ENCODE peak calls at places on chromosomes 2 and 18, in ten cellular contexts. U is heart left ventricle, Y is SK-N-SH, M is ovary, H is upper lobe of right lung, O is body of pancreas, K is A673, E is bronchial epithelial cell, J is cardiac fibroblast, C is skeletal muscle cell. R is an unnamed sample.

GRCh38 chr2:29314816-29315571 is 199.8 kb downstream of the CLIP4 start:
- DNase-seq in U (no peak), Y (no peak), M (no peak), H (no peak), O (peak), K (peak), E (peak), J (no peak), C (no peak), R (peak)

GRCh38 chr2:182078988-182079602 is 93.4 kb downstream of the PPP1R1C start:
- DNase-seq in U (no peak), Y (no peak), M (no peak), H (no peak), O (no peak), K (no peak), E (no peak), J (no peak), C (no peak), R (no peak)

GRCh38 chr2:10002087-10002486 is 41.3 kb upstream of the KLF11 start:
- DNase-seq in U (no peak), Y (no peak), M (no peak), H (no peak), O (no peak), K (no peak), E (no peak), J (no peak), C (no peak), R (no peak)

GRCh38 chr2:149076863-149077412 is 38.4 kb downstream of the LYPD6B start:
- DNase-seq in U (no peak), Y (peak), M (no peak), H (no peak), O (no peak), K (no peak), E (no peak), J (no peak), C (no peak), R (no peak)

GRCh38 chr18:59566507-59566906 is 130.7 kb downstream of the CCBE1 start:
- DNase-seq in U (no peak), Y (no peak), M (no peak), H (no peak), O (no peak), K (no peak), E (no peak), J (peak), C (no peak), R (no peak)

GRCh38 chr2:174334278-174334715 is 457 bp upstream of the SP9 start:
- DNase-seq in U (no peak), Y (no peak), M (no peak), H (no peak), O (no peak), K (no peak), E (no peak), J (no peak), C (no peak), R (no peak)

GRCh38 chr18:56515522-56515921 is 122.9 kb downstream of the TXNL1 start:
- DNase-seq in U (no peak), Y (no peak), M (no peak), H (no peak), O (no peak), K (no peak), E (no peak), J (no peak), C (no peak), R (no peak)

GRCh38 chr2:166573393-166573792 is 79.3 kb upstream of the SCN7A start:
- DNase-seq in U (no peak), Y (no peak), M (no peak), H (no peak), O (no peak), K (peak), E (peak), J (peak), C (peak), R (no peak)

GRCh38 chr18:30684825-30685481 is 357.6 kb downstream of the DSC3 start:
- DNase-seq in U (no peak), Y (no peak), M (no peak), H (no peak), O (no peak), K (no peak), E (no peak), J (no peak), C (no peak), R (no peak)

GRCh38 chr2:83186050-83186790 is 1272.9 kb downstream of the SUCLG1 start:
- DNase-seq in U (no peak), Y (no peak), M (no peak), H (no peak), O (no peak), K (no peak), E (no peak), J (no peak), C (no peak), R (no peak)

GRCh38 chr2:55431982-55432627 is 12.4 kb upstream of the CCDC88A start:
- DNase-seq in U (no peak), Y (peak), M (no peak), H (no peak), O (no peak), K (peak), E (peak), J (peak), C (no peak), R (no peak)

GRCh38 chr2:86044614-86045013 is 61.1 kb downstream of the POLR1A start:
- DNase-seq in U (no peak), Y (no peak), M (peak), H (no peak), O (no peak), K (no peak), E (no peak), J (no peak), C (no peak), R (no peak)

GRCh38 chr18:45854036-45854586 is 28.6 kb downstream of the SIGLEC15 start:
- DNase-seq in U (no peak), Y (no peak), M (no peak), H (no peak), O (no peak), K (no peak), E (no peak), J (no peak), C (no peak), R (no peak)

GRCh38 chr2:37786854-37787253 is 115.4 kb upstream of the CDC42EP3 start:
- DNase-seq in U (no peak), Y (no peak), M (no peak), H (no peak), O (peak), K (no peak), E (peak), J (no peak), C (peak), R (no peak)

GRCh38 chr2:234026693-234027254 is 23.7 kb upstream of the SPP2 start:
- DNase-seq in U (no peak), Y (no peak), M (no peak), H (no peak), O (no peak), K (no peak), E (no peak), J (no peak), C (no peak), R (no peak)

GRCh38 chr18:21439453-21439852 is 161.1 kb downstream of the ESCO1 start:
- DNase-seq in U (no peak), Y (no peak), M (no peak), H (no peak), O (no peak), K (no peak), E (peak), J (peak), C (peak), R (peak)

GRCh38 chr2:216858312-216858711 is 1.6 kb downstream of the TNP1 start:
- DNase-seq in U (no peak), Y (no peak), M (no peak), H (no peak), O (no peak), K (no peak), E (peak), J (no peak), C (no peak), R (no peak)

GRCh38 chr18:52670903-52671302 is 330.9 kb downstream of the DCC start:
- DNase-seq in U (no peak), Y (peak), M (no peak), H (no peak), O (peak), K (peak), E (peak), J (peak), C (no peak), R (peak)

GRCh38 chr2:1854747-1855146 is 110.4 kb upstream of the PXDN start:
- DNase-seq in U (no peak), Y (peak), M (no peak), H (no peak), O (no peak), K (peak), E (no peak), J (peak), C (peak), R (peak)

GRCh38 chr2:159169187-159169586 is 117.3 kb downstream of the WDSUB1 start:
- DNase-seq in U (no peak), Y (no peak), M (no peak), H (no peak), O (no peak), K (no peak), E (no peak), J (peak), C (no peak), R (no peak)

GRCh38 chr2:118841828-118842461 is 5.5 kb downstream of the EN1 start:
- DNase-seq in U (no peak), Y (peak), M (no peak), H (no peak), O (no peak), K (no peak), E (no peak), J (no peak), C (no peak), R (no peak)

GRCh38 chr2:62873603-62874002 is 168.1 kb downstream of the EHBP1 start:
- DNase-seq in U (no peak), Y (no peak), M (no peak), H (no peak), O (no peak), K (no peak), E (no peak), J (no peak), C (no peak), R (no peak)

GRCh38 chr18:80143876-80144275 is 34.8 kb downstream of the ADNP2 start:
- DNase-seq in U (no peak), Y (no peak), M (no peak), H (no peak), O (no peak), K (no peak), E (no peak), J (peak), C (no peak), R (no peak)

GRCh38 chr2:240557808-240558207 is at the start of gene ANKMY1:
- DNase-seq in U (no peak), Y (peak), M (peak), H (peak), O (peak), K (peak), E (peak), J (peak), C (peak), R (no peak)

DNA sequence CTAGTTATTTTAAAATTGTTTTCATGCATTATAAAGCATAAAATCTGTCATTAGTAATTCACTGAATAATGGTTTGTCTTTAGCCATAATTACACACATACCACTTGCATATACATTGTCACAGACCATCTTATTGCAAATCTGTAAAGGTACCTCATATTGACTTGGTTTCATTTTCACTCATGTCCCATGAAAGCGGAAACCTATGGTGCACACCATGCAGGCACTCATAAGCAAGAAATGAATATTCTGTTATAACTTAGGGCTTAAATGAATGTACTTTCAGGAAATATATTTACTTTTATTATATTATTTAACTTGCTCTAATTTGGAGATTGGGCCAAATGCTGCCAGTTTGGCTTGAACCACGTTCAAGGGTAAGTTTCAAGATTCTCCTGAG is 29.2 kb upstream of the STK17B start:
- DNase-seq in U (no peak), Y (no peak), M (no peak), H (no peak), O (no peak), K (no peak), E (no peak), J (no peak), C (no peak), R (no peak)
- H3K4me3 ChIP-seq in U (no peak), Y (no peak), M (no peak), H (no peak), O (no peak), K (no peak), E (no peak), J (no peak), C (no peak), R (no peak)

GRCh38 chr2:150480241-150480640 is 7.2 kb downstream of the RND3 start:
- DNase-seq in U (no peak), Y (no peak), M (no peak), H (no peak), O (no peak), K (no peak), E (peak), J (peak), C (no peak), R (no peak)
- H3K4me3 ChIP-seq in U (no peak), Y (no peak), M (no peak), H (no peak), O (no peak), K (no peak), E (no peak), J (no peak), C (no peak), R (no peak)

GRCh38 chr18:963276-963675 is 58.6 kb downstream of the ADCYAP1 start:
- DNase-seq in U (no peak), Y (no peak), M (no peak), H (no peak), O (no peak), K (no peak), E (no peak), J (no peak), C (no peak), R (no peak)

GRCh38 chr18:957829-958228 is 53.2 kb downstream of the ADCYAP1 start:
- DNase-seq in U (no peak), Y (no peak), M (no peak), H (no peak), O (no peak), K (no peak), E (peak), J (no peak), C (no peak), R (no peak)

GRCh38 chr18:966095-967036 is 61.7 kb downstream of the ADCYAP1 start:
- DNase-seq in U (no peak), Y (no peak), M (no peak), H (no peak), O (no peak), K (no peak), E (no peak), J (no peak), C (no peak), R (no peak)

GRCh38 chr18:959854-960253 is 55.2 kb downstream of the ADCYAP1 start:
- DNase-seq in U (no peak), Y (no peak), M (no peak), H (no peak), O (no peak), K (no peak), E (no peak), J (no peak), C (no peak), R (no peak)

DNA sequence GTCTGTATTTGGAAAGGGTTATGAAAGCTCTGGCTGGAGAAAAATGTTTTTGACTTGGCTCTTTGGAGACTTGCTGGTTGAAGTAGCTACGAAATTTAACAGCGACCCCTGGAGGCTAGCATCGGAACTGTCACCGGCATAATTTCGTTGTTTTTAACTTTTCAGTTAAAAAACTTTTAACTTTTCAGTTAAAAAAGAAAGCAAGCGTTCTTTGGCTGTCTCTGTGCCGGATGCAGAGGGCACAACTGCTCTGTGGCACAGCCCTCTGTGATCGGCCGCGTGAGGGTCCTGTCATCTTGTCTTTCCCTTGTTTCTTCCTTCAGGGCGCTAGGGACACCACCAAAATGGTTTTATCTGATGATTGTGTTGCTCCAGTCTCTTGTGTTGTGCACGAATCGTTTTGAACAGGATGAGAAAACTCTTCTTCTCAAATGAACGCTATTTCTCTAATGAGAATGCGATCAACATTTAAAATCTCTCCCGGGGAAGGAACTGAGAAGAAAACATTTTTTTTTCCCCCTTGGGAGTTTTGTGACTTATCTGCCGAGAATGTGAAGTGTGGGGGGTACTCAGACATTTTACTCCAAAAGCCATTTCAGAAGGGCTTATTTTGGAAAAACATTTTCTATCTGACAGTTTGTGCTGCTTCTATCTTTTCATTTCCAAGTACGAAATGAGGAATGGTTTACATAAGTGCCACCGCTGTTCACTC is 57.1 kb downstream of the ADCYAP1 start:
- DNase-seq in U (peak), Y (peak), M (peak), H (no peak), O (peak), K (peak), E (peak), J (peak), C (no peak), R (peak)
- H3K4me3 ChIP-seq in U (peak), Y (peak), M (peak), H (peak), O (no peak), K (no peak), E (no peak), J (peak), C (peak), R (peak)

GRCh38 chr2:191836471-191836852 is 10.4 kb downstream of the CAVIN2 start:
- DNase-seq in U (no peak), Y (no peak), M (no peak), H (no peak), O (no peak), K (no peak), E (no peak), J (no peak), C (no peak), R (no peak)
- H3K4me3 ChIP-seq in U (peak), Y (no peak), M (no peak), H (no peak), O (no peak), K (no peak), E (no peak), J (no peak), C (no peak), R (no peak)

GRCh38 chr2:161625996-161626395 is 1.8 kb downstream of the SLC4A10 start:
- DNase-seq in U (no peak), Y (no peak), M (no peak), H (no peak), O (no peak), K (no peak), E (no peak), J (no peak), C (no peak), R (no peak)

DNA sequence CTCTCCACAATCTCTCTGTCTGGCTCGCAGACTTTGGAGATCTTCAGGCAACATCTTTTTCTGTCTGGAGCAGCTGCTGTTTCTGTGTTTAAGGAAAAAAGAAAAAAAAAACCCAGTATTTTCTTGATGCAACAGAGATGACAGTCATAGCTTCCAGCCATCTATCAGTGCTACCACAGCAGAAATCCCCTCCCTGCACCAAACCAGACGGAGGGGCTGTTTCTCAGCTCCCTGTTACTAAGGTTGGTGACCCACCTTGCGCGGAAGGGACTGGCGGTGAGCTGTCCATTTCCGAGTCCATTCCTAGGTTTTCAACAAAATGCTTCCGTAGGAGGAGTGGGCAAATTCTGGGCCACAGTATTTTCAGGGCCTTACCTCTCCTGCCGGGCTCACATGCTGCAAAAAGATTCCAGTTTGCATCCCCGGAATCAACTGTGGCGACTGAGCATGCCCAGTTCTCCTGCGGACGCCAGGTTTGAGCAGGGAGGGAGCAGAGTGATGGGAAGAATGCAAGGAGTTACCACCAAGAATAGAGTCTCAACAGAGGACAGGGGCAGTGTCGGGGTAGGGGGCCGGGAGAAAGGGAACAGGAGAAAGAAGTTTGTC is 1.2 kb downstream of the SLC4A10 start:
- DNase-seq in U (no peak), Y (no peak), M (no peak), H (peak), O (no peak), K (no peak), E (no peak), J (no peak), C (no peak), R (no peak)
- H3K4me3 ChIP-seq in U (no peak), Y (no peak), M (no peak), H (no peak), O (no peak), K (no peak), E (no peak), J (no peak), C (no peak), R (peak)

DNA sequence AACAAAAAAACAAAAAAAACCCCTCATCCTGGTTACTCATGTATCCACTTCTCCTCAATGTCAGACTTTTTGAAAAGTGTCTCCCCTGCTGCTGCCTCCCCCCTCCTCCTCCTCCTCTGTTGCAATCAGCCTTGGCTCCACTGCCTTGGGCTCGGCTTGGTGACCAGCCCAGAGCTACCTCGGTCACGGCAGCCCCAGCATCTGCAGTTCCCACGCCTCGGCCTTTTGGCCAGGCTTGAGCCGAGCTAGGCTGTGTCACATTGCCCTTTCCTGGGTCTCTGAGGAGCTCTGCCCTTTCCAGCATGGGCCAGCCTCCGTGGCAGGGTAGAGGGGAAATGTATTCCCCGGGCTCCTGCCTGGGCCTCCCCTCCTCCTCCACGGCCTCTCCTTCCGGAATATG is 22.7 kb upstream of the INHBB start:
- DNase-seq in U (peak), Y (no peak), M (peak), H (no peak), O (peak), K (no peak), E (no peak), J (peak), C (peak), R (no peak)
- H3K4me3 ChIP-seq in U (no peak), Y (no peak), M (no peak), H (no peak), O (no peak), K (no peak), E (no peak), J (no peak), C (no peak), R (no peak)

DNA sequence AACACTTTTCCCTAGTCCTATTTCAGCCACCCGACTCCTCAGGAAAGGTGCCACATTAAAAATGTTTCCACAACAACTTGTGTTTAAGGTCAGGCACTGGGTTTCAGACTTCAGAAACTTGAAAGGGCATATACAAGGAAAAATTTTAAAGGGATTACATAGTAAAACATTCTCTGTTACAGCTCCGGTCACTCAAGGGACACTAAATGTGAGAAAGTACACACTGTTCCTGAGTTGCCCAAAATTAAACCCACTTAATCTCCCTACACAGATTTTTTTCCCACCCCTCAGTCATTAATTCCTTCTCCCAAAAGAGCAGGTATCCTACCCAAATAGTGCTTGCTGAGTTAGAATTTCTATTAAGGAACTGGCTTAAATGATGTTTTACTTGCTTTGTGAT is 14.2 kb downstream of the STK39 start:
- DNase-seq in U (no peak), Y (no peak), M (no peak), H (no peak), O (no peak), K (no peak), E (no peak), J (no peak), C (no peak), R (no peak)
- H3K4me3 ChIP-seq in U (no peak), Y (no peak), M (no peak), H (no peak), O (no peak), K (no peak), E (no peak), J (no peak), C (no peak), R (no peak)

DNA sequence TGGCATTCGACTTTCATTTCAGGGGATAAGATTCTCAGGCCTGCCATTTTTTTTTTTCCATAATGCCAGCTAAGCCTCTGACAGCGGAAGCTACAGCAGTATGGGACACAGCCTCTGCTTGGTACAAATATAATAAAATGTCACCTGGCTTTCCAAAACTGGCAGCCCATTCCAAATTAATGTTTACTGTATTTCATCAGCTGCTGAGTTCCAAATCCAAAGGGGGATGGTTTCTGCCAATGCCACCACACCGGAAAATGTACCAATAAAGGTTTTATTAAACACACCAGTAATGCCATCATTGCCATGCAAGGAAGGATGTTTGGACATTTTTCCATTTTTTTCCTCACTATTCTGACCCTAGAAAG is 275.8 kb upstream of the CCDC68 start:
- DNase-seq in U (no peak), Y (no peak), M (no peak), H (no peak), O (no peak), K (no peak), E (no peak), J (no peak), C (no peak), R (no peak)
- H3K4me3 ChIP-seq in U (no peak), Y (no peak), M (no peak), H (no peak), O (no peak), K (peak), E (no peak), J (no peak), C (no peak), R (no peak)

R was measured in astrocyte of the cerebellum.